ENCODE peak calls at places on chromosome 19, in seven cellular contexts. One of them, this sample, is unnamed.

GRCh38 chr19:35355851-35356460 is 2.3 kb upstream of the FFAR3 start:
- DNase-seq in SK-N-SH: no peak
- DNase-seq in T follicular helper cell: no peak
- DNase-seq in breast epithelium: no peak
- DNase-seq in T1000: no peak
- DNase-seq in Daoy: no peak
- DNase-seq in GDM1: no peak
- DNase-seq in this sample: peak

GRCh38 chr19:54001496-54001895 is 10.1 kb downstream of the CACNG6 start:
- DNase-seq in GDM1: no peak
- DNase-seq in SK-N-SH: no peak
- DNase-seq in T1000: no peak
- DNase-seq in Daoy: no peak
- DNase-seq in breast epithelium: no peak
- DNase-seq in T follicular helper cell: no peak
- DNase-seq in this sample: no peak

GRCh38 chr19:2334986-2335846 is 6.7 kb downstream of the SPPL2B start:
- DNase-seq in GDM1: no peak
- DNase-seq in T follicular helper cell: no peak
- DNase-seq in T1000: peak
- DNase-seq in breast epithelium: no peak
- DNase-seq in SK-N-SH: peak
- DNase-seq in Daoy: no peak
- DNase-seq in this sample: no peak

GRCh38 chr19:48569814-48570213 is 17.8 kb downstream of the SULT2B1 start:
- DNase-seq in GDM1: no peak
- DNase-seq in T follicular helper cell: no peak
- DNase-seq in T1000: no peak
- DNase-seq in Daoy: peak
- DNase-seq in SK-N-SH: no peak
- DNase-seq in breast epithelium: no peak
- DNase-seq in this sample: no peak

GRCh38 chr19:12791345-12792047 is at the start of gene JUNB:
- DNase-seq in GDM1: peak
- DNase-seq in Daoy: peak
- DNase-seq in breast epithelium: peak
- DNase-seq in T1000: peak
- DNase-seq in SK-N-SH: peak
- DNase-seq in T follicular helper cell: peak
- DNase-seq in this sample: peak

GRCh38 chr19:16506961-16507360 is 10.8 kb downstream of the C19orf44 start:
- DNase-seq in breast epithelium: peak
- DNase-seq in SK-N-SH: no peak
- DNase-seq in T follicular helper cell: no peak
- DNase-seq in T1000: no peak
- DNase-seq in Daoy: no peak
- DNase-seq in GDM1: no peak
- DNase-seq in this sample: no peak

GRCh38 chr19:2587001-2587719 is 111.2 kb downstream of the GADD45B start:
- DNase-seq in SK-N-SH: no peak
- DNase-seq in T follicular helper cell: no peak
- DNase-seq in breast epithelium: no peak
- DNase-seq in Daoy: peak
- DNase-seq in T1000: no peak
- DNase-seq in GDM1: no peak
- DNase-seq in this sample: no peak

GRCh38 chr19:40165362-40165937 is 25.8 kb upstream of the MAP3K10 start:
- DNase-seq in GDM1: peak
- DNase-seq in breast epithelium: no peak
- DNase-seq in T1000: no peak
- DNase-seq in SK-N-SH: peak
- DNase-seq in T follicular helper cell: peak
- DNase-seq in Daoy: peak
- DNase-seq in this sample: peak

GRCh38 chr19:42175952-42176648 is 41.4 kb downstream of the DEDD2 start:
- DNase-seq in SK-N-SH: peak
- DNase-seq in GDM1: no peak
- DNase-seq in Daoy: peak
- DNase-seq in breast epithelium: no peak
- DNase-seq in T follicular helper cell: no peak
- DNase-seq in T1000: no peak
- DNase-seq in this sample: no peak

GRCh38 chr19:19320362-19321142 is at the start of the genes MAU2 and SUGP1:
- DNase-seq in GDM1: peak
- DNase-seq in T1000: peak
- DNase-seq in Daoy: peak
- DNase-seq in T follicular helper cell: peak
- DNase-seq in SK-N-SH: peak
- DNase-seq in breast epithelium: peak
- DNase-seq in this sample: peak

GRCh38 chr19:37654118-37654517 is 1.1 kb downstream of the ZFP30 start:
- DNase-seq in T follicular helper cell: no peak
- DNase-seq in SK-N-SH: peak
- DNase-seq in T1000: no peak
- DNase-seq in breast epithelium: no peak
- DNase-seq in Daoy: no peak
- DNase-seq in GDM1: no peak
- DNase-seq in this sample: no peak

GRCh38 chr19:30224689-30225606 is 147.2 kb upstream of the ZNF536 start:
- DNase-seq in T1000: no peak
- DNase-seq in T follicular helper cell: no peak
- DNase-seq in breast epithelium: no peak
- DNase-seq in SK-N-SH: peak
- DNase-seq in GDM1: no peak
- DNase-seq in Daoy: peak
- DNase-seq in this sample: peak

GRCh38 chr19:33375760-33376159 is 2.3 kb downstream of the CEBPG start:
- DNase-seq in GDM1: no peak
- DNase-seq in Daoy: no peak
- DNase-seq in T follicular helper cell: no peak
- DNase-seq in T1000: no peak
- DNase-seq in SK-N-SH: no peak
- DNase-seq in breast epithelium: no peak
- DNase-seq in this sample: no peak

GRCh38 chr19:50602496-50602895 is 34.3 kb upstream of the LRRC4B start:
- DNase-seq in T1000: no peak
- DNase-seq in GDM1: no peak
- DNase-seq in Daoy: no peak
- DNase-seq in SK-N-SH: no peak
- DNase-seq in breast epithelium: no peak
- DNase-seq in T follicular helper cell: no peak
- DNase-seq in this sample: no peak

GRCh38 chr19:1177322-1178114 is 3.5 kb upstream of the SBNO2 start:
- DNase-seq in breast epithelium: no peak
- DNase-seq in Daoy: peak
- DNase-seq in GDM1: no peak
- DNase-seq in T1000: peak
- DNase-seq in T follicular helper cell: no peak
- DNase-seq in SK-N-SH: no peak
- DNase-seq in this sample: no peak

GRCh38 chr19:29525901-29526729 is at the start of gene VSTM2B:
- DNase-seq in GDM1: no peak
- DNase-seq in breast epithelium: no peak
- DNase-seq in T1000: no peak
- DNase-seq in SK-N-SH: peak
- DNase-seq in Daoy: no peak
- DNase-seq in T follicular helper cell: no peak
- DNase-seq in this sample: no peak

GRCh38 chr19:17045907-17046502 is 19.4 kb upstream of the CPAMD8 start:
- DNase-seq in GDM1: no peak
- DNase-seq in breast epithelium: no peak
- DNase-seq in Daoy: no peak
- DNase-seq in T1000: no peak
- DNase-seq in SK-N-SH: no peak
- DNase-seq in T follicular helper cell: no peak
- DNase-seq in this sample: no peak

GRCh38 chr19:55402509-55402908 is 5.1 kb downstream of the UBE2S start:
- DNase-seq in Daoy: no peak
- DNase-seq in breast epithelium: no peak
- DNase-seq in T follicular helper cell: no peak
- DNase-seq in SK-N-SH: no peak
- DNase-seq in T1000: no peak
- DNase-seq in GDM1: no peak
- DNase-seq in this sample: peak

GRCh38 chr19:2798733-2799132 is 13.4 kb downstream of the THOP1 start:
- DNase-seq in T1000: no peak
- DNase-seq in Daoy: no peak
- DNase-seq in breast epithelium: no peak
- DNase-seq in SK-N-SH: no peak
- DNase-seq in T follicular helper cell: no peak
- DNase-seq in GDM1: no peak
- DNase-seq in this sample: no peak

GRCh38 chr19:35135389-35135909 is 590 bp upstream of the LGI4 start:
- DNase-seq in breast epithelium: no peak
- DNase-seq in T1000: no peak
- DNase-seq in GDM1: peak
- DNase-seq in Daoy: peak
- DNase-seq in SK-N-SH: peak
- DNase-seq in T follicular helper cell: peak
- DNase-seq in this sample: peak

GRCh38 chr19:40786060-40787037 is 8.3 kb downstream of the RAB4B start:
- DNase-seq in T follicular helper cell: no peak
- DNase-seq in GDM1: no peak
- DNase-seq in T1000: no peak
- DNase-seq in breast epithelium: no peak
- DNase-seq in Daoy: no peak
- DNase-seq in SK-N-SH: no peak
- DNase-seq in this sample: no peak